ENCODE peak calls at places on chromosomes 12 and 14, in eight cellular contexts. F is stimulated activated naive CD8-positive, alpha-beta T cell treated with anti-CD3 and anti-CD28 coated beads, Interleukin-15, Interleukin-2, amounts not matched to agents 100 U/mL and 50 U/mL, for 24 hours; Q is iPS-NIHi11; N is epithelial cell of esophagus; O is neural crest cell; L is NCI-H1092; I is NCI-H226; P is IMR-90. D is an unnamed sample.

GRCh38 chr12:8572507-8572906 is 31.8 kb upstream of the CLEC4E start:
- DNase-seq in F (no peak), N (no peak), Q (no peak), O (no peak), L (no peak), I (peak), P (no peak), D (no peak)

GRCh38 chr12:28517101-28517500 is 326.8 kb downstream of the CCDC91 start:
- DNase-seq in L (no peak), N (no peak), F (no peak), Q (no peak), P (no peak), O (no peak), I (no peak), D (no peak)

GRCh38 chr12:332581-333205 is 56.4 kb downstream of the KDM5A start:
- DNase-seq in N (peak), I (no peak), Q (no peak), O (no peak), P (no peak), L (no peak), F (no peak), D (no peak)

GRCh38 chr12:89238593-89238992 is 113.7 kb downstream of the DUSP6 start:
- DNase-seq in I (no peak), P (no peak), N (no peak), L (no peak), O (no peak), F (no peak), Q (no peak), D (no peak)

GRCh38 chr12:3670083-3670620 is 82.8 kb downstream of the CRACR2A start:
- DNase-seq in I (no peak), P (peak), Q (no peak), O (no peak), F (no peak), N (peak), L (no peak), D (no peak)

GRCh38 chr12:123106640-123107359 is 44.1 kb downstream of the PITPNM2 start:
- DNase-seq in P (no peak), O (no peak), F (peak), N (no peak), L (no peak), Q (no peak), I (no peak), D (peak)

GRCh38 chr12:47768323-47768811 is 4.7 kb upstream of the SLC48A1 start:
- DNase-seq in P (peak), Q (no peak), I (peak), L (no peak), F (no peak), O (no peak), N (peak), D (no peak)

GRCh38 chr12:51351913-51352532 is 5.5 kb upstream of the CELA1 start:
- DNase-seq in I (peak), L (peak), Q (peak), P (peak), O (peak), F (peak), N (peak), D (peak)

GRCh38 chr12:57242329-57242690 is 8.7 kb downstream of the STAC3 start:
- DNase-seq in P (no peak), O (no peak), L (peak), I (no peak), Q (no peak), N (no peak), F (peak), D (no peak)

GRCh38 chr14:70934084-70934483 is 26.8 kb downstream of the PCNX1 start:
- DNase-seq in N (peak), Q (no peak), O (no peak), L (no peak), P (peak), F (no peak), I (peak), D (no peak)

GRCh38 chr12:47862157-47862556 is 42.5 kb upstream of the HDAC7 start:
- DNase-seq in O (no peak), I (no peak), F (no peak), N (no peak), L (no peak), Q (no peak), P (no peak), D (no peak)

GRCh38 chr12:10163084-10163483 is 8.8 kb downstream of the OLR1 start:
- DNase-seq in O (no peak), P (no peak), L (no peak), N (no peak), F (no peak), I (no peak), Q (no peak), D (no peak)

GRCh38 chr12:107318804-107319535 is 225.6 kb upstream of the CRY1 start:
- DNase-seq in N (peak), O (peak), F (peak), Q (peak), P (peak), L (no peak), I (peak), D (peak)

GRCh38 chr12:10393291-10393690 is 3.5 kb upstream of the KLRK1 start:
- DNase-seq in O (no peak), I (no peak), N (no peak), Q (no peak), P (no peak), F (no peak), L (no peak), D (no peak)

GRCh38 chr12:93868771-93869170 is 191.6 kb downstream of the CRADD start:
- DNase-seq in P (peak), Q (no peak), L (no peak), N (no peak), I (peak), O (no peak), F (no peak), D (no peak)

GRCh38 chr14:43914041-43914693 is 592.9 kb downstream of the FSCB start:
- DNase-seq in P (no peak), L (no peak), N (no peak), F (no peak), I (peak), Q (no peak), O (no peak), D (no peak)

GRCh38 chr14:60095781-60096450 is 4.2 kb downstream of the PCNX4 start:
- DNase-seq in O (no peak), L (no peak), P (peak), Q (no peak), I (peak), N (peak), F (no peak), D (no peak)

GRCh38 chr12:57008113-57008687 is 1.9 kb upstream of the ZBTB39 start:
- DNase-seq in P (peak), N (peak), O (no peak), L (no peak), Q (peak), I (peak), F (no peak), D (peak)

GRCh38 chr12:121223283-121223946 is 13.5 kb downstream of the P2RX4 start:
- DNase-seq in N (peak), L (no peak), I (no peak), F (peak), O (no peak), Q (no peak), P (no peak), D (peak)

GRCh38 chr14:75667099-75667498 is 6.1 kb downstream of the TTLL5 start:
- DNase-seq in Q (no peak), F (no peak), O (no peak), P (no peak), I (no peak), L (no peak), N (no peak), D (no peak)

GRCh38 chr14:100820945-100821344 is 5.0 kb upstream of the MEG3 start:
- DNase-seq in I (no peak), N (no peak), L (no peak), P (no peak), Q (no peak), O (no peak), F (no peak), D (no peak)

GRCh38 chr12:57404966-57405640 is 25.7 kb downstream of the R3HDM2 start:
- DNase-seq in N (no peak), Q (no peak), I (no peak), L (no peak), F (no peak), O (no peak), P (no peak), D (peak)

GRCh38 chr12:27344760-27345159 is 12.1 kb downstream of the BMAL2 start:
- DNase-seq in O (no peak), Q (no peak), N (peak), P (peak), F (no peak), L (no peak), I (no peak), D (no peak)